ENCODE peak calls at places on chromosomes 7 and 10, in six cellular contexts. P, H, G, C, K and V are unnamed samples.

GRCh38 chr7:136114966-136115762 is 138.0 kb upstream of the MTPN start:
- DNase-seq in P (peak; percentile 52), H (peak; percentile 82), G (no peak), K (peak; percentile 30), C (peak; percentile 48), V (peak; percentile 79)

GRCh38 chr10:50579491-50580259 is 44.1 kb downstream of the SGMS1 start:
- DNase-seq in P (no peak), H (no peak), G (no peak), C (no peak), K (no peak), V (no peak)

GRCh38 chr10:83375274-83375673 is 764.0 kb upstream of the GHITM start:
- DNase-seq in P (no peak), K (no peak), C (no peak), H (no peak), G (no peak), V (no peak)

GRCh38 chr10:19231034-19231433 is 182.4 kb downstream of the MALRD1 start:
- DNase-seq in C (no peak), H (no peak), P (no peak), G (no peak), K (no peak), V (no peak)

GRCh38 chr7:12731775-12732174 is 44.3 kb downstream of the ARL4A start:
- DNase-seq in K (no peak), C (no peak), H (peak; percentile 51), P (no peak), G (no peak), V (no peak)

GRCh38 chr10:102517553-102517952 is 13.8 kb downstream of the SUFU start:
- DNase-seq in C (no peak), G (no peak), K (no peak), H (no peak), P (peak; percentile 84), V (no peak)

GRCh38 chr7:102417105-102417504 is 16.3 kb upstream of the ORAI2 start:
- DNase-seq in C (no peak), K (no peak), H (no peak), P (no peak), G (no peak), V (no peak)

GRCh38 chr7:69067397-69067796 is 530.9 kb upstream of the AUTS2 start:
- DNase-seq in G (no peak), P (no peak), C (no peak), H (peak; percentile 14), K (no peak), V (peak; percentile 21)

GRCh38 chr10:3805791-3806381 is 20.9 kb upstream of the KLF6 start:
- DNase-seq in P (peak; percentile 77), G (no peak), C (no peak), K (no peak), H (peak; percentile 63), V (no peak)

GRCh38 chr10:69014171-69014570 is 25.6 kb downstream of the KIFBP start:
- DNase-seq in H (no peak), G (no peak), C (no peak), K (no peak), P (peak; percentile 66), V (no peak)

GRCh38 chr7:112161253-112162160 is 44.7 kb downstream of the DOCK4 start:
- DNase-seq in C (no peak), G (no peak), P (no peak), K (peak; percentile 30), H (no peak), V (no peak)

GRCh38 chr10:95374597-95375209 is 83.9 kb upstream of the PDLIM1 start:
- DNase-seq in K (peak; percentile 79), H (peak; percentile 79), G (no peak), C (peak; percentile 77), P (peak; percentile 57), V (peak; percentile 90)

GRCh38 chr7:138822867-138823535 is 25.0 kb upstream of the ATP6V0A4 start:
- DNase-seq in G (no peak), H (no peak), K (no peak), C (no peak), P (no peak), V (no peak)

GRCh38 chr7:98703916-98704315 is 86.8 kb downstream of the NPTX2 start:
- DNase-seq in H (no peak), G (no peak), C (no peak), P (no peak), K (no peak), V (no peak)

GRCh38 chr7:146892151-146892550 is 775.5 kb downstream of the CNTNAP2 start:
- DNase-seq in H (no peak), K (no peak), P (no peak), G (no peak), C (no peak), V (no peak)

GRCh38 chr10:809671-810350 is 120.3 kb upstream of the DIP2C start:
- DNase-seq in K (no peak), P (no peak), H (no peak), G (no peak), C (no peak), V (no peak)

GRCh38 chr10:807163-807957 is 117.9 kb upstream of the DIP2C start:
- DNase-seq in C (no peak), P (no peak), G (no peak), K (no peak), H (no peak), V (no peak)

GRCh38 chr10:806451-807162 is 117.1 kb upstream of the DIP2C start:
- DNase-seq in H (no peak), K (no peak), P (no peak), G (no peak), C (no peak), V (no peak)

GRCh38 chr10:805635-806305 is 116.3 kb upstream of the DIP2C start:
- DNase-seq in P (no peak), C (no peak), H (no peak), G (no peak), K (no peak), V (no peak)

GRCh38 chr10:807958-808353 is 118.5 kb upstream of the DIP2C start:
- DNase-seq in K (no peak), P (no peak), H (no peak), C (no peak), G (no peak), V (no peak)
- TF ChIP-seq BHLHE40 in K (no peak), P (no peak), H (no peak), C (no peak), G (no peak), V (no peak)

DNA sequence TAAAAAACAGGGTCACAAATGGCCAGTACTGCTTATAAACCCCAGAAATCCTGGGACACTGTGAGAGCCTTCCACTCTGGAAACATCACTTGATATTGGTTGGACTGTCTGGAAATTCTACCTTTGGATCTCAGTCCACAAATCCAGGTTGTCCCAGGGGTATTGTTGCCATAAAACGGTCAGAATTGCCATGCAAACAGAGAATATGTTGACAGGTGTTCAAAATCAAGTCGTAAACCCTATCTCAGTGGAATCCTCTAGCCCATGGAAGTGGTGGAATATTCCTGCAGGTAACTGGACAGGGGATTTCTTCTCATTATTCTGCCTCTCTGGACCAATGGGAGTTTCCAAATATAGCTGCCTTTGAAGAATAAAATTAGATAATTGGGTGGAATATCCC is 31.2 kb upstream of the KCTD7 start:
- DNase-seq in H (no peak), C (no peak), K (no peak), P (no peak), G (no peak), V (no peak)
- TF ChIP-seq BHLHE40 in H (no peak), C (no peak), K (no peak), P (no peak), G (no peak), V (no peak)

DNA sequence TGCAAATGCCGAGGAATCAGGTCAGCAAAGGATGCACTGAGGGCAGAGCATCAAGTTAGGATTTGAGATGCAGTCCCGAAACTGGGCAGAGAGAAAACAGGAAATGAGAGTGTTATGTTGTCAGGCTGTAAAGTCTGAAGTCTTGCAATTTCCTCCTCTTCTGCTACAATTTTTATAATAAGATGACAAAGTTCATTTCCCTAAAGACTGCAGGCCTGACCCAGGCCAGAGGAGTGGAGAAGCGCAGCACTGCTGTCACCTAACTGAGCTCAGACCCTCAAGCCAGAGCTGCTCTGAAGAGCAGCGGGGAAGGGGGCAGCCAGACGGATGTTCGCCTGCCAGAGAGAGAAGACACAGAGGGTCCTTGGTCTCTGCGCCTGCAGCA is 12.5 kb upstream of the AOAH start:
- DNase-seq in P (no peak), H (no peak), G (peak; percentile 50), C (no peak), K (no peak), V (no peak)
- TF ChIP-seq BHLHE40 in P (no peak), H (no peak), G (no peak), C (no peak), K (no peak), V (no peak)

DNA sequence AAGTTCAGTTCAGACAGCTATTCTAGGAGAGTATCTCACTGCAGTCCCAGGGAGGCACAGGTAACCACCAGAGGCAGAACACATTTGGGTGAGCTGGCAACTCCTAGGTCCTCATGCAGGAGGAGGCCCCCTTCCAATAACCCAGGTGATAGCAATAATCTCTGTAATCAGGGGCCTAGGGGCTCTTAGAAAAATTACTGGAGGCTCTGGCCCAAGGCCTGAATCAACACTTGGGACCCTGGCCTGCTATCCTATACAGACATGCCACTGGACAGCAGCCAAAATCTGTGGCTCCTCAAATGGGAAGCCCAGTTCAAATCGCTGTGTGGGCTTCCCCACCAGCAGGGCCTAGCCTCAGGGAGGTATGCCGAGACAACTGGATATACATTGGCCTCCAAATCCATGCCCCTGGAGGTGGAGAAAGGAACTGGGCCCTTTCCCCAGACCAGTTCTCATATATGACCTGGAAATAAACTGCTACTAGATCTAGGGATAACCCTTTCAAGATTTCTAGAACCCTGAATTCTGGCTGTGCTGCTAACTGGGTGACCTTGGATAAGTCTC is 1.6 kb downstream of the AVPI1 start:
- DNase-seq in P (peak; percentile 58), H (peak; percentile 38), K (peak; percentile 87), C (peak; percentile 76), G (no peak), V (peak; percentile 71)
- TF ChIP-seq BHLHE40 in P (no peak), H (no peak), K (no peak), C (no peak), G (no peak), V (no peak)